ENCODE peak calls at places on chromosomes 1 and 21, in ten cellular contexts. A is T-helper 2 cell; Y is brain microvascular endothelial cell; I is BE2C; R is dorsolateral prefrontal cortex; Z is adrenal gland; F is RPMI7951; B is stimulated activated CD4-positive, alpha-beta T cell treated with anti-CD3 and anti-CD28 coated beads, Interleukin-4, amount 100 ng/mL, for 48 hours; Q is aorta; D is MCF 10A. J is an unnamed sample.

GRCh38 chr1:226870323-226871046 is at the start of gene PSEN2:
- DNase-seq in B (peak; percentile 53), Q (peak; percentile 74), A (peak; percentile 33), D (peak; percentile 74), R (peak; percentile 61), Y (peak; percentile 14), F (peak; percentile 69), I (peak; percentile 73), Z (peak; percentile 82), J (no peak)

GRCh38 chr1:234699795-234700665 is 90.1 kb upstream of the IRF2BP2 start:
- DNase-seq in F (peak; percentile 67), Z (no peak), I (peak; percentile 79), R (no peak), Y (peak; percentile 78), B (no peak), A (no peak), D (no peak), Q (peak; percentile 63), J (no peak)

GRCh38 chr1:189431437-189431836 is 1046.2 kb downstream of the BRINP3 start:
- DNase-seq in Y (no peak), I (no peak), F (peak; percentile 1), R (no peak), Z (no peak), Q (no peak), A (no peak), B (no peak), D (peak; percentile 35), J (no peak)

GRCh38 chr1:38041941-38042834 is 4.4 kb downstream of the POU3F1 start:
- DNase-seq in D (no peak), R (no peak), I (no peak), Y (no peak), F (no peak), B (no peak), A (no peak), Z (no peak), Q (no peak), J (no peak)

GRCh38 chr1:101200513-101200912 is 36.3 kb upstream of the S1PR1 start:
- DNase-seq in B (no peak), A (no peak), Z (no peak), I (no peak), F (peak; percentile 69), Y (peak; percentile 91), Q (no peak), D (peak; percentile 63), R (no peak), J (peak; percentile 13)

GRCh38 chr1:165598676-165599059 is 32.4 kb upstream of the MGST3 start:
- DNase-seq in Z (no peak), F (no peak), R (no peak), Q (no peak), I (no peak), Y (no peak), B (no peak), D (no peak), A (no peak), J (no peak)

GRCh38 chr1:186465956-186466355 is 5.0 kb upstream of the PDC start:
- DNase-seq in A (no peak), R (no peak), Y (no peak), I (no peak), Q (no peak), B (no peak), F (no peak), D (no peak), Z (no peak), J (no peak)

GRCh38 chr1:39745016-39745670 is 6.5 kb downstream of the PPIE start:
- DNase-seq in Q (no peak), R (no peak), Y (no peak), I (no peak), D (no peak), Z (no peak), A (no peak), F (no peak), B (no peak), J (no peak)

GRCh38 chr1:191671236-191671635 is 487.0 kb upstream of the RGS18 start:
- DNase-seq in D (no peak), F (no peak), R (no peak), Y (peak; percentile 33), Q (no peak), B (no peak), I (no peak), Z (no peak), A (no peak), J (no peak)

GRCh38 chr1:189970331-189971230 is 507.1 kb downstream of the BRINP3 start:
- DNase-seq in F (no peak), I (no peak), Q (no peak), B (no peak), R (no peak), Y (no peak), A (no peak), D (no peak), Z (no peak), J (peak; percentile 2)

GRCh38 chr1:164518692-164519332 is 40.2 kb upstream of the PBX1 start:
- DNase-seq in D (no peak), I (no peak), Q (no peak), R (no peak), Z (no peak), F (no peak), Y (no peak), B (no peak), A (no peak), J (no peak)

GRCh38 chr21:45279446-45280177 is 8.1 kb downstream of the POFUT2 start:
- DNase-seq in Z (no peak), B (no peak), A (no peak), D (no peak), Y (no peak), F (no peak), R (no peak), Q (no peak), I (no peak), J (no peak)

GRCh38 chr21:26169611-26170470 is 729 bp downstream of the APP start:
- DNase-seq in F (peak; percentile 49), I (peak; percentile 66), D (peak; percentile 80), Z (peak; percentile 68), B (peak; percentile 40), A (peak; percentile 23), Y (peak; percentile 45), Q (peak; percentile 73), R (peak; percentile 66), J (no peak)

GRCh38 chr21:42438316-42439205 is 34.9 kb downstream of the UBASH3A start:
- DNase-seq in D (no peak), F (no peak), Z (no peak), B (no peak), A (no peak), R (no peak), Y (no peak), Q (no peak), I (no peak), J (no peak)

GRCh38 chr21:15400905-15401304 is 328.9 kb upstream of the USP25 start:
- DNase-seq in Q (no peak), F (peak; percentile 6), B (no peak), I (no peak), Z (no peak), R (no peak), A (no peak), Y (no peak), D (peak; percentile 9), J (no peak)

GRCh38 chr1:7587108-7587507 is 184.0 kb upstream of the VAMP3 start:
- DNase-seq in R (no peak), Y (no peak), I (peak; percentile 58), Q (peak; percentile 16), A (no peak), F (no peak), D (no peak), B (no peak), Z (no peak), J (no peak)

GRCh38 chr1:33875857-33876256 is 12.0 kb downstream of the HMGB4 start:
- DNase-seq in Z (no peak), D (no peak), I (no peak), Y (no peak), Q (no peak), A (no peak), B (no peak), R (no peak), F (no peak), J (no peak)

GRCh38 chr21:15006594-15007230 is 58.1 kb downstream of the NRIP1 start:
- DNase-seq in R (no peak), B (no peak), I (no peak), A (no peak), Q (no peak), Z (no peak), D (no peak), F (no peak), Y (no peak), J (no peak)

GRCh38 chr21:41398251-41398650 is 27.8 kb upstream of the MX1 start:
- DNase-seq in A (no peak), B (no peak), Z (no peak), I (no peak), Y (no peak), D (no peak), F (no peak), Q (no peak), R (no peak), J (no peak)

GRCh38 chr1:36359383-36359782 is 26.3 kb downstream of the STK40 start:
- DNase-seq in Q (no peak), B (no peak), R (no peak), Z (no peak), D (no peak), A (no peak), F (no peak), I (no peak), Y (no peak), J (no peak)

GRCh38 chr1:85801520-85801919 is 93.3 kb upstream of the ZNHIT6 start:
- DNase-seq in Y (peak; percentile 13), Z (no peak), B (no peak), D (no peak), A (no peak), I (no peak), Q (no peak), F (no peak), R (no peak), J (no peak)

GRCh38 chr1:156388814-156389137 is 19.8 kb downstream of the RHBG start:
- DNase-seq in Q (no peak), R (no peak), I (no peak), D (no peak), B (no peak), A (no peak), Y (no peak), F (no peak), Z (no peak), J (no peak)

GRCh38 chr1:171742577-171742922 is 685 bp upstream of the VAMP4 start:
- DNase-seq in Q (peak; percentile 68), F (peak; percentile 58), I (peak; percentile 43), Y (peak; percentile 25), A (no peak), D (peak; percentile 77), R (peak; percentile 40), Z (peak; percentile 60), B (no peak), J (no peak)

J was measured in iPS DF 6.9.